ENCODE peak calls at places on chromosomes 16 and 17, in six cellular contexts. A, Y, M, C, R and W are unnamed samples.

GRCh38 chr17:76585048-76585648 is 512 bp downstream of the ST6GALNAC2 start:
- DNase-seq in A (no peak), C (no peak), R (no peak), Y (no peak), M (no peak), W (no peak)

GRCh38 chr16:22324787-22325597 is 27.8 kb downstream of the POLR3E start:
- DNase-seq in Y (no peak), A (no peak), M (no peak), R (no peak), C (no peak), W (no peak)

GRCh38 chr17:28717578-28718316 is at the start of gene RAB34:
- DNase-seq in R (peak; percentile 80), M (no peak), A (no peak), Y (no peak), C (no peak), W (no peak)

GRCh38 chr17:62099532-62099931 is 34.5 kb upstream of the MED13 start:
- DNase-seq in C (no peak), M (no peak), R (no peak), A (no peak), Y (no peak), W (no peak)

GRCh38 chr17:6648181-6648580 is 3.2 kb downstream of the MED31 start:
- DNase-seq in M (no peak), R (no peak), Y (peak; percentile 41), C (no peak), A (no peak), W (no peak)

GRCh38 chr16:57289391-57290257 is 5.2 kb upstream of the PLLP start:
- DNase-seq in M (no peak), R (no peak), A (no peak), Y (no peak), C (no peak), W (no peak)

GRCh38 chr16:59591480-59591879 is 857.4 kb upstream of the GOT2 start:
- DNase-seq in M (no peak), A (no peak), R (no peak), Y (no peak), C (no peak), W (no peak)

GRCh38 chr17:83069571-83069906 is 9.9 kb upstream of the METRNL start:
- DNase-seq in M (no peak), R (no peak), C (no peak), A (no peak), Y (no peak), W (no peak)

GRCh38 chr17:71914812-71915211 is 206.0 kb upstream of the SOX9 start:
- DNase-seq in A (no peak), R (no peak), C (no peak), M (no peak), Y (no peak), W (no peak)

GRCh38 chr16:20814761-20815160 is 8.4 kb downstream of the REXO5 start:
- DNase-seq in A (no peak), Y (no peak), M (no peak), R (no peak), C (no peak), W (no peak)

GRCh38 chr17:71127416-71127815 is 958.1 kb downstream of the KCNJ2 start:
- DNase-seq in Y (no peak), C (no peak), M (no peak), R (no peak), A (no peak), W (no peak)

DNA sequence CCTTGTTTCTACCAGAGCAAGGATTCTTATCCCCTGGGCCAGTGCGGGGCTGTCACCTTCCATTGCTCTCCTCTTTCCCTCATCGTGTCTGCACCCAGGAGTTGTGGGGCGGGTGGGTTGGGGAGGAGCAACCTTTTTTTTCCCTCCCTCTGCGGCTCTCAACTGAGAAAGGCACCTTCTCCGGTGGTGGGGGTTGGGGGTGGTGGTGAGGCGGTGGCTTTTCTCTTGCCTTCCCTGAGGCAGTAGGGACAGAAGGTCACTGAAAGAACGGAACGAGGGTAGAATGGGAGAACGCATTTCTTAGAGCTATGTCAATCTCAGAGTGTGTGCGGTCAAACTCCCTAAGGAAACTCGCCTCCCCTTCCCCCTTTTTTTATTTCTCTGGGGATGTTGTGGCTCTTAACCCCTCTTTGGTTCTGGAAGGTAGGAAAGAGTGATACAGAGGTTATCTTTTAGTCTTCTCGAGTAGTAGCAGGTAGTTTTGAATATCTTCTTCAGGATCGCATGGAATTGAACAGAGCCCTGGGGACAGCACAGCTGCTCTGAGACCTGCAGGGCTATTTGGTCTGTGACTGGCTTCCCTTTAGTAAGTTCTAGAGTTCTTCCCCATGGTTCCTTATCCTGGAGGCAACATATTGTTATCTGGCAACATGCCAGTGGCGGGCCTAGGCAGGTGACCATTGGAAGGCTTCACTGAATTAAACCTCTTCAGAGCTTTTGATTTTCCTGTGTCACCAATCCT is 994 bp downstream of the CLTC start:
- DNase-seq in A (no peak), R (no peak), Y (peak; percentile 49), C (peak; percentile 56), M (no peak), W (peak; percentile 20)
- TF ChIP-seq TAF1 in A (no peak), R (no peak), Y (no peak), C (peak; percentile 8), M (no peak), W (no peak)

GRCh38 chr16:27245276-27246231 is 23.0 kb downstream of the NSMCE1 start:
- DNase-seq in A (no peak), M (no peak), Y (no peak), R (no peak), C (peak; percentile 48), W (no peak)
- TF ChIP-seq POLR2A in A (no peak), M (no peak), Y (no peak), R (no peak), C (no peak), W (no peak)

DNA sequence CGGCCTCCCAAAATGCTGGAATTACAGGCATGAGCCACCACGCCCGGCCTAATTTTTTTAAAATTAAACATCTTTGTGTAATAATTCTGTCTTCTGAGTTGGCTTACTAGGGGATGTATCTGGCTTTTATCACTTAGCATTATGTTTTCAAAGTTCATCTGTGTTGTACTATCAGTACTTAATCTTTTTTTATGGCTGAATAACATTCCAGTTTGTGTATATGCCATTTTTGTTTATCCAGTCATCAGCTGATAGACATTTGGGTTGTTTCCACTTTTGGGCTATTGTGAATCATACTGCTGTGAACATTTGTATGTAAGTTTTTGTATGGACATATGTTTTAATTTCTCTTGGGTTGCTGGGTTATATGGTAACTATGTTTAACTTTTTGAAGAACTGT is 69.0 kb downstream of the CHD9 start:
- DNase-seq in Y (no peak), R (no peak), C (no peak), A (no peak), M (no peak), W (no peak)
- TF ChIP-seq TAF1 in Y (no peak), R (no peak), C (no peak), A (no peak), M (no peak), W (no peak)

GRCh38 chr16:86261379-86261778 is 248.9 kb upstream of the FOXF1 start:
- DNase-seq in R (no peak), M (peak; percentile 3), C (peak; percentile 90), A (no peak), Y (no peak), W (no peak)
- TF ChIP-seq POLR2A in R (no peak), M (no peak), C (no peak), A (no peak), Y (no peak), W (no peak)

DNA sequence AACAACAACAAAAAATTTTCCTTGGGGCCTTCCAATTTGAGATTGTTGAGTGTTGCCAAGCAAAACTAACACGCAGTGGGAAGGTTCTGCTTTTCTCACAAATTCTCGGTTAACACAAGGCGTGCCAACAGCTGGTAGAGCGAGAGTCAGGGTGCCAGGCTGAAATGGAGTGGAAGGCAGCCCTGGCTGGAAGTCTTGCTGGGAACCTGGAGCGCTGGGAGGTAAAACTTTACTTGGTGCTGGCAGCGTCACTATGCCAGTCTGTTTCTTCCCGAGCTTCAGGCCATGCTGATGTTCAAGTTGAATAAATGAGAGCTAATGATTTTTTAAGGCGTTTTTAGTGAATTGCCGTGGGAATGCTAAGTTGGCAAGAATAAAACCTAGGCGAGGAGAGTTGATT is 189.5 kb downstream of the WWOX start:
- DNase-seq in M (no peak), A (no peak), R (no peak), Y (no peak), C (no peak), W (no peak)
- TF ChIP-seq TAF1 in M (no peak), A (no peak), R (no peak), Y (no peak), C (no peak), W (no peak)